ENCODE peak calls at places on chromosome 21, in nine cellular contexts. Y, P, Z, J, Q, C, T, L and A are unnamed samples.

GRCh38 chr21:22115746-22116145 is 1117.5 kb downstream of the NCAM2 start:
- DNase-seq in Y (no peak), P (no peak), Z (no peak), J (no peak), Q (no peak), C (no peak), T (no peak), L (no peak), A (no peak)

GRCh38 chr21:39083377-39084008 is 99.8 kb downstream of the PSMG1 start:
- DNase-seq in Y (peak; percentile 63), P (no peak), Z (no peak), J (no peak), Q (no peak), C (no peak), T (no peak), L (no peak), A (peak; percentile 82)

GRCh38 chr21:27339902-27340301 is 373.0 kb upstream of the ADAMTS5 start:
- DNase-seq in Y (no peak), P (no peak), Z (no peak), J (no peak), Q (no peak), C (no peak), T (no peak), L (no peak), A (no peak)

GRCh38 chr21:32599146-32599925 is 12.8 kb downstream of the CFAP298 start:
- DNase-seq in Y (no peak), P (no peak), Z (no peak), J (no peak), Q (no peak), C (no peak), T (no peak), L (no peak), A (no peak)

GRCh38 chr21:32463367-32463766 is 50.9 kb downstream of the EVA1C start:
- DNase-seq in Y (no peak), P (no peak), Z (no peak), J (no peak), Q (no peak), C (no peak), T (no peak), L (no peak), A (no peak)

GRCh38 chr21:14901482-14901958 is 163.3 kb downstream of the NRIP1 start:
- DNase-seq in Y (no peak), P (no peak), Z (peak; percentile 25), J (no peak), Q (no peak), C (no peak), T (no peak), L (no peak), A (no peak)

GRCh38 chr21:26842976-26843911 is 2.0 kb downstream of the ADAMTS1 start:
- DNase-seq in Y (peak; percentile 98), P (peak; percentile 96), Z (peak; percentile 58), J (peak; percentile 97), Q (peak; percentile 97), C (peak; percentile 90), T (peak; percentile 68), L (peak; percentile 87), A (peak; percentile 90)

GRCh38 chr21:20949884-20950283 is 48.3 kb upstream of the NCAM2 start:
- DNase-seq in Y (no peak), P (no peak), Z (no peak), J (no peak), Q (no peak), C (no peak), T (no peak), L (no peak), A (no peak)

GRCh38 chr21:14993072-14993471 is 71.7 kb downstream of the NRIP1 start:
- DNase-seq in Y (no peak), P (no peak), Z (no peak), J (no peak), Q (no peak), C (no peak), T (no peak), L (no peak), A (no peak)

GRCh38 chr21:15436031-15436430 is 293.8 kb upstream of the USP25 start:
- DNase-seq in Y (no peak), P (no peak), Z (no peak), J (no peak), Q (no peak), C (no peak), T (no peak), L (no peak), A (no peak)

GRCh38 chr21:43322805-43323204 is 104.1 kb downstream of the SIK1 start:
- DNase-seq in Y (peak; percentile 55), P (no peak), Z (no peak), J (no peak), Q (no peak), C (peak; percentile 12), T (no peak), L (no peak), A (no peak)

GRCh38 chr21:15850645-15851044 is 120.9 kb downstream of the USP25 start:
- DNase-seq in Y (no peak), P (no peak), Z (no peak), J (no peak), Q (no peak), C (no peak), T (no peak), L (no peak), A (no peak)

GRCh38 chr21:28540514-28540913 is 452.2 kb downstream of the LTN1 start:
- DNase-seq in Y (no peak), P (no peak), Z (no peak), J (no peak), Q (no peak), C (no peak), T (no peak), L (peak; percentile 54), A (no peak)

GRCh38 chr21:39657091-39657689 is 44.5 kb downstream of the B3GALT5 start:
- DNase-seq in Y (no peak), P (no peak), Z (no peak), J (no peak), Q (no peak), C (no peak), T (no peak), L (no peak), A (peak; percentile 22)

GRCh38 chr21:34553199-34553952 is 41.4 kb upstream of the KCNE1 start:
- DNase-seq in Y (no peak), P (no peak), Z (no peak), J (no peak), Q (no peak), C (no peak), T (no peak), L (no peak), A (no peak)

GRCh38 chr21:34557261-34557660 is 45.3 kb upstream of the KCNE1 start:
- DNase-seq in Y (no peak), P (no peak), Z (no peak), J (no peak), Q (no peak), C (no peak), T (no peak), L (no peak), A (no peak)

GRCh38 chr21:34550400-34550799 is 38.4 kb upstream of the KCNE1 start:
- DNase-seq in Y (no peak), P (no peak), Z (no peak), J (no peak), Q (no peak), C (no peak), T (no peak), L (no peak), A (no peak)

GRCh38 chr21:34552324-34553198 is 40.6 kb upstream of the KCNE1 start:
- DNase-seq in Y (no peak), P (no peak), Z (no peak), J (no peak), Q (no peak), C (no peak), T (no peak), L (no peak), A (no peak)

DNA sequence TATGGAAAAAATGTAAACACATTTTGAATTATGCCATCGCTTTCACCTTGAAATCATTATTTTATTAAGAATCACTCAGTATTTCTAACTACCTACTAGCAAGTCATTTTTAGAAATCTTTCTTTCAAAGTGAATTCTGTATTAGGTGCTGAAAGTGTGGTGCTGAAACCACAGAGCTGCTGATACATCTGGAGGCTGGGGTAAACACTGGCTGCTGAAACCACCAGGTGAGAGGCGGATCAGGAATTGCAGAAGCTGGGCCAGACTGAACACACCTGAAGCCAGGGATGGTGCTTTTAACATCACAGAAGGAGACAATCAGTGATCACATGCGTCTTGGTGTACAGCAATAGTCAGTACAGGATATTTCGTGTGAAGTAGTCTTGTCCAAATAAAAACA is 42.2 kb upstream of the KCNE1 start:
- DNase-seq in Y (no peak), P (no peak), Z (no peak), J (no peak), Q (no peak), C (no peak), T (no peak), L (no peak), A (no peak)
- H3K27ac ChIP-seq in Y (no peak overlapping the region), P (no peak overlapping the region), Z (no peak overlapping the region), J (no peak overlapping the region), Q (no peak overlapping the region), C (no peak overlapping the region), T (no peak overlapping the region), L (peak overlapping the region; percentile 13), A (no peak overlapping the region)

GRCh38 chr21:45962531-45963224 is 18.9 kb upstream of the COL6A1 start:
- DNase-seq in Y (peak; percentile 79), P (no peak), Z (no peak), J (no peak), Q (peak; percentile 74), C (no peak), T (no peak), L (no peak), A (no peak)

GRCh38 chr21:45957551-45957950 is 24.0 kb upstream of the COL6A1 start:
- DNase-seq in Y (no peak), P (no peak), Z (no peak), J (no peak), Q (peak; percentile 56), C (no peak), T (no peak), L (no peak), A (no peak)

GRCh38 chr21:45959779-45960390 is 21.7 kb upstream of the COL6A1 start:
- DNase-seq in Y (no peak), P (no peak), Z (no peak), J (peak; percentile 72), Q (peak; percentile 58), C (no peak), T (no peak), L (no peak), A (no peak)

GRCh38 chr21:45957986-45958610 is 23.5 kb upstream of the COL6A1 start:
- DNase-seq in Y (peak; percentile 88), P (no peak), Z (no peak), J (peak; percentile 83), Q (peak; percentile 82), C (peak; percentile 41), T (no peak), L (no peak), A (no peak)

GRCh38 chr21:45959182-45959581 is 22.4 kb upstream of the COL6A1 start:
- DNase-seq in Y (no peak), P (no peak), Z (no peak), J (no peak), Q (peak; percentile 26), C (no peak), T (no peak), L (no peak), A (no peak)
- H3K9me3 ChIP-seq in Y (no peaks in the 10 kb centered on the region), P (no peaks in the 10 kb centered on the region), Z (no peaks in the 10 kb centered on the region), J (no peaks in the 10 kb centered on the region), Q (no peaks in the 10 kb centered on the region), C (no peaks in the 10 kb centered on the region), T (peaks cover 8% of the 10 kb centered on the region), L (peaks cover 9% of the 10 kb centered on the region), A (no peaks in the 10 kb centered on the region)

GRCh38 chr21:37564924-37565529 is 198.5 kb downstream of the DYRK1A start:
- DNase-seq in Y (peak; percentile 35), P (peak; percentile 58), Z (no peak), J (no peak), Q (no peak), C (no peak), T (no peak), L (no peak), A (no peak)
- H3K4me3 ChIP-seq in Y (no peak overlapping the region), P (peak overlapping the region; percentile 87), Z (peak overlapping the region; percentile 65), J (no peak overlapping the region), Q (peak overlapping the region; percentile 85), C (peak overlapping the region; percentile 64), T (no peak overlapping the region), L (peak overlapping the region; percentile 81), A (peak overlapping the region; percentile 93)

GRCh38 chr21:46284722-46285121 is 689 bp downstream of the MCM3AP start:
- DNase-seq in Y (no peak), P (no peak), Z (no peak), J (no peak), Q (no peak), C (no peak), T (no peak), L (no peak), A (no peak)
- H3K27ac ChIP-seq in Y (no peak overlapping the region), P (peak overlapping the region; percentile 96), Z (no peak overlapping the region), J (no peak overlapping the region), Q (peak overlapping the region; percentile 97), C (no peak overlapping the region), T (no peak overlapping the region), L (no peak overlapping the region), A (no peak overlapping the region)